ENCODE peak calls at places on chromosomes 12 and 14, in five cellular contexts. O is transverse colon, P is stomach, D is suprapubic skin, T is sigmoid colon. H is an unnamed sample.

GRCh38 chr12:27193854-27194544 is 50.1 kb upstream of the STK38L start:
- DNase-seq in O (peak), P (no peak), D (no peak), T (peak), H (no peak)

GRCh38 chr12:101305226-101305779 is 25.4 kb downstream of the UTP20 start:
- DNase-seq in D (no peak), O (no peak), P (no peak), T (no peak), H (no peak)

GRCh38 chr14:47154276-47154797 is 502.8 kb upstream of the RPL10L start:
- DNase-seq in O (no peak), D (no peak), T (no peak), P (no peak), H (no peak)

GRCh38 chr14:94355191-94355794 is 32.2 kb upstream of the SERPINA6 start:
- DNase-seq in O (peak), T (no peak), P (peak), D (no peak), H (no peak)

GRCh38 chr14:37202265-37202664 is 4.5 kb downstream of the MIPOL1 start:
- DNase-seq in D (no peak), T (no peak), O (no peak), P (no peak), H (no peak)

GRCh38 chr12:6775775-6776174 is 3.5 kb downstream of the LAG3 start:
- DNase-seq in D (no peak), O (no peak), P (no peak), T (no peak), H (no peak)

GRCh38 chr12:113422030-113422900 is at the start of gene SDSL:
- DNase-seq in D (peak), P (peak), T (peak), O (peak), H (peak)

GRCh38 chr12:45409966-45410365 is 194.1 kb downstream of the ANO6 start:
- DNase-seq in T (no peak), O (no peak), D (no peak), P (no peak), H (no peak)

GRCh38 chr14:64604854-64605253 is 55.1 kb downstream of the PPP1R36 start:
- DNase-seq in T (no peak), O (no peak), D (no peak), P (no peak), H (no peak)
- TF ChIP-seq POLR2AphosphoS5 in T (no peak), O (no peak), D (no peak), P (no peak), H (no peak)

GRCh38 chr12:84911331-84912190 is 1.0 kb downstream of the SLC6A15 start:
- DNase-seq in P (no peak), D (peak), O (peak), T (no peak), H (no peak)

GRCh38 chr12:84913151-84913550 is 552 bp upstream of the SLC6A15 start:
- DNase-seq in D (no peak), P (no peak), T (no peak), O (no peak), H (no peak)

GRCh38 chr12:84910549-84911241 is 1.9 kb downstream of the SLC6A15 start:
- DNase-seq in D (peak), T (no peak), P (no peak), O (no peak), H (no peak)

GRCh38 chr12:84912191-84913142 is at the start of gene SLC6A15:
- DNase-seq in D (peak), O (no peak), P (no peak), T (peak), H (no peak)
- TF ChIP-seq POLR2AphosphoS5 in D (no peak), O (no peak), P (no peak), T (no peak), H (no peak)

DNA sequence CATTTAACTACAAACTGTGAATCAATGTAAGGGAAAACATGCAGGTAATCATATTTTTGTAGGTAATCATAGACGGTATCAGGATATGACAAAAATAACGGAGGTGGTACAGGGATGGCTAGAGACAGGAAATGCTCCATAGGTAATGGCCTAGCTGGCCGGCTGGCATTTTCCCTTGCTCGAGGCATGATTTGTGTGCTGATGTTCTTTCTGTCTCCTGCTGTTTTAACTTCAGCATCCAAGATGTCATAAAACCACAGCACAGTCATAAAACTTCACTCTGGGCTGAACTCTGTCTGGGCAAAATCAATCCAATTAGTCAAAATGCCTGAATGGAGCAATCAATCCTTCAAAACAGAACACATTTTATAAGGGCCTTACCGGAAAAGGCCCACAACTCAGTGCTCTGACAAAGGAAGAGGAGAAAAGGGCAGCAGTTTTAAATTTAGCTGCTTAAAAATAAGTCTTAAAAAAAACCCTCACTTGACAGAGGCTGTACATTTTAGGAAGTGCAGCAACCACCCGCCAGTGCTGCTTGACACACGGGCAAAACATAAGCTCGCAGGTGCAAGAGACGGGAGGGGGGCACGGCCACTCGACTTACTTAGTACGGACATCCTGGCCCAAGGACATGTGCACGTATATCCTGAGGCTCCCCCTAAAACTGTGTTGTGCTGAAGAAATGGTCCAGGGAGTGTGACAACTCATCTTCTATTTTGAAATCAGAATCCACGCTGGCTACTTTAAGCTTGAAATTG is 40.5 kb upstream of the GPR68 start:
- DNase-seq in O (no peak), T (no peak), D (no peak), P (no peak), H (no peak)
- TF ChIP-seq POLR2AphosphoS5 in O (peak), T (peak), D (no peak), P (no peak), H (no peak)

GRCh38 chr12:54304187-54304810 is 3.5 kb upstream of the NFE2 start:
- DNase-seq in P (peak), O (peak), T (peak), D (peak), H (peak)
- TF ChIP-seq POLR2AphosphoS5 in P (peak), O (no peak), T (no peak), D (no peak), H (peak)

GRCh38 chr12:62933871-62934798 is 815 bp downstream of the PPM1H start:
- DNase-seq in T (no peak), O (peak), P (peak), D (no peak), H (peak)
- TF ChIP-seq POLR2AphosphoS5 in T (no peak), O (no peak), P (no peak), D (no peak), H (no peak)

GRCh38 chr12:56119361-56119796 is 1.3 kb downstream of the ZC3H10 start:
- DNase-seq in P (peak), T (peak), D (peak), O (peak), H (no peak)
- TF ChIP-seq POLR2AphosphoS5 in P (no peak), T (peak), D (no peak), O (peak), H (peak)

GRCh38 chr12:72272731-72273498 is 745 bp downstream of the TRHDE start:
- DNase-seq in T (no peak), D (no peak), O (no peak), P (no peak), H (peak)

GRCh38 chr12:72270246-72270645 is 1.9 kb upstream of the TRHDE start:
- DNase-seq in P (no peak), O (no peak), D (no peak), T (no peak), H (no peak)

GRCh38 chr12:72273499-72273837 is 1.3 kb downstream of the TRHDE start:
- DNase-seq in O (no peak), P (no peak), T (no peak), D (no peak), H (peak)

GRCh38 chr12:72271401-72271740 is 799 bp upstream of the TRHDE start:
- DNase-seq in D (no peak), O (no peak), T (no peak), P (no peak), H (peak)

GRCh38 chr12:72271741-72272661 is at the start of gene TRHDE:
- DNase-seq in D (peak), P (no peak), O (peak), T (peak), H (peak)
- TF ChIP-seq POLR2AphosphoS5 in D (no peak), P (no peak), O (no peak), T (no peak), H (no peak)

DNA sequence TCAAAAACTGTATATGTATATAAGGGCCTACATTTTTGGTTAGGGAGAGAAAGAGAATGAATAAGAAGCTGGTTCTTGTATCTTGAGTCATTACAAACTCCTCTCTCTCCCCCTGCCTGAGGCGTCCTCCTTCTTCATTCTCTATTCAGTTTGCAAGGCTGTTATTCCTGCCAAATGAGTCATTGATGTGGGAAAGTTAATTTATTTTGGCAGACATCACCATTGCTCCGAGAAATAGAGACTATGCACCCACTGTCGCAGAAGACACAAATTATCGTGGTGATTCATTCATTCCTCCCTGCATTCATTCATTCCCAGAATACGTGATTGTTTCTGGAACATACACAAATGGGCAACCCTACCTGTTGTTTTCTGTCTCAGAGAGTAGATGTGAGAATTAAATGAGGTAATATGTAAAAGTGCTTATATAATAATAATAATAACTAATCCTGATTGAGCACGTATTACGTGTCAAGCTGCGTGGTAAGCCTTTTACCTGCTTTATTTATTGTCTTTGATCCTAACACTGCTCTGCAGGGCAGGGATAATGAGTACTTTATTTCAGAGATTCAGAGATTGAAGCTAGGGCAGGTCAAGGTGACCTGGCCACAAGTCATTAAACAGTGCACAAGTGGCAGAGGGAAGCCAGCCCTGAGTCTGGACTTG is 112.6 kb upstream of the MED13L start:
- DNase-seq in D (no peak), O (no peak), P (no peak), T (no peak), H (no peak)
- TF ChIP-seq POLR2AphosphoS5 in D (no peak), O (peak), P (no peak), T (no peak), H (no peak)